ENCODE peak calls at places on chromosomes 1 and 21, in nine cellular contexts. One of them, this sample, is unnamed.
A peak's percentile ranks its signal among the peaks of the same experiment; 100 is the strongest.

GRCh38 chr1:117570988-117571409 is 34.8 kb upstream of the TENT5C start:
- DNase-seq in psoas muscle: no peak
- DNase-seq in heart left ventricle: no peak
- DNase-seq in neuronal stem cell: no peak
- DNase-seq in colonic mucosa: peak; percentile 85
- DNase-seq in PC-3: peak; percentile 83
- DNase-seq in CD8-positive, alpha-beta T cell: no peak
- DNase-seq in HepG2: no peak
- DNase-seq in fibroblast of lung: no peak
- DNase-seq in this sample: no peak

GRCh38 chr21:43701936-43702784 is 16.8 kb upstream of the PDXK start:
- DNase-seq in psoas muscle: no peak
- DNase-seq in heart left ventricle: no peak
- DNase-seq in neuronal stem cell: no peak
- DNase-seq in colonic mucosa: no peak
- DNase-seq in PC-3: no peak
- DNase-seq in CD8-positive, alpha-beta T cell: no peak
- DNase-seq in HepG2: no peak
- DNase-seq in fibroblast of lung: no peak
- DNase-seq in this sample: no peak

GRCh38 chr1:179953974-179954493 is 576 bp upstream of the CEP350 start:
- DNase-seq in psoas muscle: no peak
- DNase-seq in heart left ventricle: peak; percentile 8
- DNase-seq in neuronal stem cell: no peak
- DNase-seq in colonic mucosa: no peak
- DNase-seq in PC-3: no peak
- DNase-seq in CD8-positive, alpha-beta T cell: no peak
- DNase-seq in HepG2: peak; percentile 49
- DNase-seq in fibroblast of lung: no peak
- DNase-seq in this sample: no peak

GRCh38 chr1:96782861-96783260 is 61.3 kb downstream of the PTBP2 start:
- DNase-seq in psoas muscle: no peak
- DNase-seq in heart left ventricle: no peak
- DNase-seq in neuronal stem cell: no peak
- DNase-seq in colonic mucosa: no peak
- DNase-seq in PC-3: no peak
- DNase-seq in CD8-positive, alpha-beta T cell: no peak
- DNase-seq in HepG2: no peak
- DNase-seq in fibroblast of lung: peak; percentile 53
- DNase-seq in this sample: no peak

GRCh38 chr1:145962157-145963102 is 1.9 kb downstream of the ANKRD34A start:
- DNase-seq in psoas muscle: peak; percentile 69
- DNase-seq in heart left ventricle: peak; percentile 61
- DNase-seq in neuronal stem cell: no peak
- DNase-seq in colonic mucosa: no peak
- DNase-seq in PC-3: peak; percentile 20
- DNase-seq in CD8-positive, alpha-beta T cell: peak; percentile 30
- DNase-seq in HepG2: no peak
- DNase-seq in fibroblast of lung: no peak
- DNase-seq in this sample: no peak

GRCh38 chr1:53075206-53075605 is 13.2 kb downstream of the PODN start:
- DNase-seq in psoas muscle: peak; percentile 4
- DNase-seq in heart left ventricle: no peak
- DNase-seq in neuronal stem cell: no peak
- DNase-seq in colonic mucosa: no peak
- DNase-seq in PC-3: no peak
- DNase-seq in CD8-positive, alpha-beta T cell: no peak
- DNase-seq in HepG2: no peak
- DNase-seq in fibroblast of lung: no peak
- DNase-seq in this sample: no peak

GRCh38 chr1:167103236-167103894 is 9.5 kb downstream of the STYXL2 start:
- DNase-seq in psoas muscle: no peak
- DNase-seq in heart left ventricle: no peak
- DNase-seq in neuronal stem cell: no peak
- DNase-seq in colonic mucosa: no peak
- DNase-seq in PC-3: peak; percentile 98
- DNase-seq in CD8-positive, alpha-beta T cell: no peak
- DNase-seq in HepG2: no peak
- DNase-seq in fibroblast of lung: peak; percentile 60
- DNase-seq in this sample: no peak

GRCh38 chr21:35382696-35383095 is 333.6 kb upstream of the RUNX1 start:
- DNase-seq in psoas muscle: no peak
- DNase-seq in heart left ventricle: no peak
- DNase-seq in neuronal stem cell: no peak
- DNase-seq in colonic mucosa: no peak
- DNase-seq in PC-3: no peak
- DNase-seq in CD8-positive, alpha-beta T cell: no peak
- DNase-seq in HepG2: no peak
- DNase-seq in fibroblast of lung: peak; percentile 84
- DNase-seq in this sample: no peak

GRCh38 chr1:2785631-2786328 is 15.7 kb downstream of the TTC34 start:
- DNase-seq in psoas muscle: peak; percentile 2
- DNase-seq in heart left ventricle: no peak
- DNase-seq in neuronal stem cell: no peak
- DNase-seq in colonic mucosa: no peak
- DNase-seq in PC-3: no peak
- DNase-seq in CD8-positive, alpha-beta T cell: no peak
- DNase-seq in HepG2: no peak
- DNase-seq in fibroblast of lung: no peak
- DNase-seq in this sample: no peak

GRCh38 chr1:1079408-1080121 is 5.5 kb upstream of the RNF223 start:
- DNase-seq in psoas muscle: peak; percentile 48
- DNase-seq in heart left ventricle: no peak
- DNase-seq in neuronal stem cell: peak; percentile 63
- DNase-seq in colonic mucosa: peak; percentile 65
- DNase-seq in PC-3: peak; percentile 99
- DNase-seq in CD8-positive, alpha-beta T cell: no peak
- DNase-seq in HepG2: peak; percentile 79
- DNase-seq in fibroblast of lung: peak; percentile 84
- DNase-seq in this sample: peak; percentile 45

GRCh38 chr1:26536521-26536920 is 7.0 kb downstream of the RPS6KA1 start:
- DNase-seq in psoas muscle: no peak
- DNase-seq in heart left ventricle: no peak
- DNase-seq in neuronal stem cell: no peak
- DNase-seq in colonic mucosa: no peak
- DNase-seq in PC-3: no peak
- DNase-seq in CD8-positive, alpha-beta T cell: no peak
- DNase-seq in HepG2: no peak
- DNase-seq in fibroblast of lung: no peak
- DNase-seq in this sample: no peak

GRCh38 chr21:46181436-46181835 is 2.8 kb downstream of the SPATC1L start:
- DNase-seq in psoas muscle: no peak
- DNase-seq in heart left ventricle: no peak
- DNase-seq in neuronal stem cell: no peak
- DNase-seq in colonic mucosa: no peak
- DNase-seq in PC-3: no peak
- DNase-seq in CD8-positive, alpha-beta T cell: no peak
- DNase-seq in HepG2: no peak
- DNase-seq in fibroblast of lung: no peak
- DNase-seq in this sample: no peak

GRCh38 chr1:21077085-21077484 is 99.6 kb downstream of the EIF4G3 start:
- DNase-seq in psoas muscle: peak; percentile 37
- DNase-seq in heart left ventricle: no peak
- DNase-seq in neuronal stem cell: no peak
- DNase-seq in colonic mucosa: no peak
- DNase-seq in PC-3: peak; percentile 28
- DNase-seq in CD8-positive, alpha-beta T cell: no peak
- DNase-seq in HepG2: no peak
- DNase-seq in fibroblast of lung: peak; percentile 46
- DNase-seq in this sample: no peak

GRCh38 chr1:64864018-64864945 is 102.1 kb downstream of the JAK1 start:
- DNase-seq in psoas muscle: peak; percentile 48
- DNase-seq in heart left ventricle: peak; percentile 63
- DNase-seq in neuronal stem cell: no peak
- DNase-seq in colonic mucosa: peak; percentile 55
- DNase-seq in PC-3: peak; percentile 84
- DNase-seq in CD8-positive, alpha-beta T cell: peak; percentile 57
- DNase-seq in HepG2: no peak
- DNase-seq in fibroblast of lung: no peak
- DNase-seq in this sample: peak; percentile 67

GRCh38 chr1:210709694-210710093 is 381.0 kb downstream of the HHAT start:
- DNase-seq in psoas muscle: no peak
- DNase-seq in heart left ventricle: no peak
- DNase-seq in neuronal stem cell: no peak
- DNase-seq in colonic mucosa: no peak
- DNase-seq in PC-3: no peak
- DNase-seq in CD8-positive, alpha-beta T cell: no peak
- DNase-seq in HepG2: no peak
- DNase-seq in fibroblast of lung: peak; percentile 12
- DNase-seq in this sample: no peak

GRCh38 chr1:50968884-50969610 is 998 bp upstream of the CDKN2C start:
- DNase-seq in psoas muscle: peak; percentile 50
- DNase-seq in heart left ventricle: peak; percentile 58
- DNase-seq in neuronal stem cell: no peak
- DNase-seq in colonic mucosa: peak; percentile 60
- DNase-seq in PC-3: peak; percentile 29
- DNase-seq in CD8-positive, alpha-beta T cell: peak; percentile 23
- DNase-seq in HepG2: no peak
- DNase-seq in fibroblast of lung: peak; percentile 45
- DNase-seq in this sample: peak; percentile 35

GRCh38 chr1:212670882-212671281 is 28.8 kb downstream of the BATF3 start:
- DNase-seq in psoas muscle: no peak
- DNase-seq in heart left ventricle: no peak
- DNase-seq in neuronal stem cell: no peak
- DNase-seq in colonic mucosa: no peak
- DNase-seq in PC-3: no peak
- DNase-seq in CD8-positive, alpha-beta T cell: no peak
- DNase-seq in HepG2: no peak
- DNase-seq in fibroblast of lung: no peak
- DNase-seq in this sample: no peak

GRCh38 chr1:226638001-226638601 is 89.5 kb downstream of the STUM start:
- DNase-seq in psoas muscle: no peak
- DNase-seq in heart left ventricle: no peak
- DNase-seq in neuronal stem cell: no peak
- DNase-seq in colonic mucosa: no peak
- DNase-seq in PC-3: no peak
- DNase-seq in CD8-positive, alpha-beta T cell: no peak
- DNase-seq in HepG2: no peak
- DNase-seq in fibroblast of lung: no peak
- DNase-seq in this sample: no peak

GRCh38 chr1:229694053-229694693 is 68.1 kb downstream of the URB2 start:
- DNase-seq in psoas muscle: peak; percentile 88
- DNase-seq in heart left ventricle: peak; percentile 78
- DNase-seq in neuronal stem cell: peak; percentile 42
- DNase-seq in colonic mucosa: peak; percentile 54
- DNase-seq in PC-3: no peak
- DNase-seq in CD8-positive, alpha-beta T cell: no peak
- DNase-seq in HepG2: no peak
- DNase-seq in fibroblast of lung: peak; percentile 86
- DNase-seq in this sample: no peak

GRCh38 chr1:4724695-4725250 is 70.4 kb downstream of the AJAP1 start:
- DNase-seq in psoas muscle: no peak
- DNase-seq in heart left ventricle: no peak
- DNase-seq in neuronal stem cell: no peak
- DNase-seq in colonic mucosa: no peak
- DNase-seq in PC-3: no peak
- DNase-seq in CD8-positive, alpha-beta T cell: no peak
- DNase-seq in HepG2: no peak
- DNase-seq in fibroblast of lung: no peak
- DNase-seq in this sample: no peak

GRCh38 chr1:4729108-4729506 is 74.7 kb downstream of the AJAP1 start:
- DNase-seq in psoas muscle: no peak
- DNase-seq in heart left ventricle: no peak
- DNase-seq in neuronal stem cell: no peak
- DNase-seq in colonic mucosa: no peak
- DNase-seq in PC-3: no peak
- DNase-seq in CD8-positive, alpha-beta T cell: no peak
- DNase-seq in HepG2: no peak
- DNase-seq in fibroblast of lung: no peak
- DNase-seq in this sample: no peak

GRCh38 chr1:4728319-4729107 is 74.1 kb downstream of the AJAP1 start:
- DNase-seq in psoas muscle: no peak
- DNase-seq in heart left ventricle: no peak
- DNase-seq in neuronal stem cell: no peak
- DNase-seq in colonic mucosa: no peak
- DNase-seq in PC-3: no peak
- DNase-seq in CD8-positive, alpha-beta T cell: no peak
- DNase-seq in HepG2: no peak
- DNase-seq in fibroblast of lung: no peak
- DNase-seq in this sample: no peak

GRCh38 chr1:4725416-4725815 is 71.0 kb downstream of the AJAP1 start:
- DNase-seq in psoas muscle: no peak
- DNase-seq in heart left ventricle: no peak
- DNase-seq in neuronal stem cell: no peak
- DNase-seq in colonic mucosa: no peak
- DNase-seq in PC-3: no peak
- DNase-seq in CD8-positive, alpha-beta T cell: no peak
- DNase-seq in HepG2: no peak
- DNase-seq in fibroblast of lung: no peak
- DNase-seq in this sample: no peak

GRCh38 chr1:4726620-4727341 is 72.4 kb downstream of the AJAP1 start:
- DNase-seq in psoas muscle: no peak
- DNase-seq in heart left ventricle: no peak
- DNase-seq in neuronal stem cell: no peak
- DNase-seq in colonic mucosa: no peak
- DNase-seq in PC-3: no peak
- DNase-seq in CD8-positive, alpha-beta T cell: no peak
- DNase-seq in HepG2: no peak
- DNase-seq in fibroblast of lung: no peak
- DNase-seq in this sample: no peak
- H3K9me3 ChIP-seq in psoas muscle: no peaks in the 10 kb centered on the region
- H3K9me3 ChIP-seq in heart left ventricle: no peaks in the 10 kb centered on the region
- H3K9me3 ChIP-seq in neuronal stem cell: no peaks in the 10 kb centered on the region
- H3K9me3 ChIP-seq in colonic mucosa: no peaks in the 10 kb centered on the region
- H3K9me3 ChIP-seq in PC-3: no peaks in the 10 kb centered on the region
- H3K9me3 ChIP-seq in CD8-positive, alpha-beta T cell: no peaks in the 10 kb centered on the region
- H3K9me3 ChIP-seq in HepG2: no peaks in the 10 kb centered on the region
- H3K9me3 ChIP-seq in fibroblast of lung: no peaks in the 10 kb centered on the region
- H3K9me3 ChIP-seq in this sample: no peaks in the 10 kb centered on the region

GRCh38 chr1:41668967-41669366 is 184.5 kb upstream of the EDN2 start:
- DNase-seq in psoas muscle: no peak
- DNase-seq in heart left ventricle: no peak
- DNase-seq in neuronal stem cell: no peak
- DNase-seq in colonic mucosa: no peak
- DNase-seq in PC-3: no peak
- DNase-seq in CD8-positive, alpha-beta T cell: no peak
- DNase-seq in HepG2: no peak
- DNase-seq in fibroblast of lung: no peak
- DNase-seq in this sample: no peak
- H3K4me1 ChIP-seq in psoas muscle: peaks cover 7% of the 10 kb centered on the region
- H3K4me1 ChIP-seq in heart left ventricle: peaks cover 26% of the 10 kb centered on the region
- H3K4me1 ChIP-seq in neuronal stem cell: peaks cover 9% of the 10 kb centered on the region
- H3K4me1 ChIP-seq in colonic mucosa: no peaks in the 10 kb centered on the region
- H3K4me1 ChIP-seq in PC-3: peaks cover 83% of the 10 kb centered on the region
- H3K4me1 ChIP-seq in CD8-positive, alpha-beta T cell: peaks cover 40% of the 10 kb centered on the region
- H3K4me1 ChIP-seq in HepG2: no peaks in the 10 kb centered on the region
- H3K4me1 ChIP-seq in fibroblast of lung: peaks cover 7% of the 10 kb centered on the region
- H3K4me1 ChIP-seq in this sample: peaks cover 55% of the 10 kb centered on the region

GRCh38 chr1:247037483-247038320 is 29.8 kb upstream of the ZNF695 start:
- DNase-seq in psoas muscle: no peak
- DNase-seq in heart left ventricle: no peak
- DNase-seq in neuronal stem cell: no peak
- DNase-seq in colonic mucosa: no peak
- DNase-seq in PC-3: no peak
- DNase-seq in CD8-positive, alpha-beta T cell: no peak
- DNase-seq in HepG2: no peak
- DNase-seq in fibroblast of lung: no peak
- DNase-seq in this sample: no peak
- H3K9me3 ChIP-seq in psoas muscle: peaks cover 49% of the 10 kb centered on the region
- H3K9me3 ChIP-seq in heart left ventricle: peaks cover 68% of the 10 kb centered on the region
- H3K9me3 ChIP-seq in neuronal stem cell: peaks cover 39% of the 10 kb centered on the region
- H3K9me3 ChIP-seq in colonic mucosa: peaks cover 3% of the 10 kb centered on the region
- H3K9me3 ChIP-seq in PC-3: peaks cover 78% of the 10 kb centered on the region
- H3K9me3 ChIP-seq in CD8-positive, alpha-beta T cell: peaks cover 39% of the 10 kb centered on the region
- H3K9me3 ChIP-seq in HepG2: peaks cover 84% of the 10 kb centered on the region
- H3K9me3 ChIP-seq in fibroblast of lung: peaks cover 2% of the 10 kb centered on the region
- H3K9me3 ChIP-seq in this sample: peaks cover 7% of the 10 kb centered on the region

GRCh38 chr1:12772520-12772919 is 1.0 kb upstream of the PRAMEF12 start:
- DNase-seq in psoas muscle: no peak
- DNase-seq in heart left ventricle: no peak
- DNase-seq in neuronal stem cell: no peak
- DNase-seq in colonic mucosa: no peak
- DNase-seq in PC-3: no peak
- DNase-seq in CD8-positive, alpha-beta T cell: no peak
- DNase-seq in HepG2: no peak
- DNase-seq in fibroblast of lung: no peak
- DNase-seq in this sample: no peak
- H3K4me1 ChIP-seq in psoas muscle: no peaks in the 10 kb centered on the region
- H3K4me1 ChIP-seq in heart left ventricle: no peaks in the 10 kb centered on the region
- H3K4me1 ChIP-seq in neuronal stem cell: no peaks in the 10 kb centered on the region
- H3K4me1 ChIP-seq in colonic mucosa: no peaks in the 10 kb centered on the region
- H3K4me1 ChIP-seq in PC-3: no peaks in the 10 kb centered on the region
- H3K4me1 ChIP-seq in CD8-positive, alpha-beta T cell: no peaks in the 10 kb centered on the region
- H3K4me1 ChIP-seq in HepG2: no peaks in the 10 kb centered on the region
- H3K4me1 ChIP-seq in fibroblast of lung: no peaks in the 10 kb centered on the region
- H3K4me1 ChIP-seq in this sample: no peaks in the 10 kb centered on the region